ENCODE peak calls at places on chromosomes 3 and 15, in four cellular contexts. U, R, Q and I are unnamed samples.

GRCh38 chr3:13638927-13639326 is 90.0 kb downstream of the FBLN2 start:
- DNase-seq in U (no peak), Q (no peak), R (no peak), I (no peak)

GRCh38 chr15:98596885-98597343 is 51.4 kb upstream of the IGF1R start:
- DNase-seq in Q (no peak), U (no peak), R (no peak), I (no peak)

GRCh38 chr3:147421184-147421912 is 12.2 kb downstream of the ZIC1 start:
- DNase-seq in Q (no peak), R (no peak), U (no peak), I (no peak)

GRCh38 chr3:16866447-16867025 is 18.2 kb upstream of the PLCL2 start:
- DNase-seq in U (no peak), R (no peak), Q (no peak), I (no peak)

GRCh38 chr3:71926242-71926560 is 141.3 kb upstream of the PROK2 start:
- DNase-seq in Q (peak), R (no peak), U (peak), I (no peak)

GRCh38 chr15:85543741-85544155 is 163.3 kb downstream of the AKAP13 start:
- DNase-seq in R (no peak), Q (no peak), U (peak), I (no peak)

GRCh38 chr3:172355836-172356235 is 92.4 kb downstream of the GHSR start:
- DNase-seq in Q (no peak), R (no peak), U (no peak), I (no peak)

GRCh38 chr15:89888214-89888804 is 5.5 kb downstream of the AP3S2 start:
- DNase-seq in R (no peak), U (no peak), Q (peak), I (no peak)

GRCh38 chr3:16300282-16300681 is 35.3 kb downstream of the OXNAD1 start:
- DNase-seq in R (no peak), U (no peak), Q (no peak), I (peak)

GRCh38 chr3:6861989-6862879 is 1.3 kb downstream of the GRM7 start:
- DNase-seq in U (no peak), R (no peak), Q (no peak), I (no peak)

GRCh38 chr3:30934208-30934550 is 39.7 kb upstream of the GADL1 start:
- DNase-seq in R (no peak), U (peak), Q (peak), I (no peak)

GRCh38 chr3:143977326-143978262 is 6.0 kb downstream of the DIPK2A start:
- DNase-seq in U (no peak), Q (no peak), R (no peak), I (no peak)

GRCh38 chr3:58864480-58864879 is 185.3 kb downstream of the CFAP20DC start:
- DNase-seq in U (no peak), R (no peak), Q (no peak), I (no peak)

GRCh38 chr15:82828064-82828463 is 18.6 kb downstream of the WHAMM start:
- DNase-seq in Q (peak), R (no peak), U (no peak), I (no peak)

GRCh38 chr15:33535135-33535534 is 224.4 kb downstream of the RYR3 start:
- DNase-seq in R (no peak), Q (no peak), U (no peak), I (no peak)

GRCh38 chr3:188345223-188345622 is 191.3 kb downstream of the LPP start:
- DNase-seq in Q (no peak), U (no peak), R (no peak), I (no peak)

GRCh38 chr3:66555214-66555844 is 54.5 kb upstream of the LRIG1 start:
- DNase-seq in R (no peak), U (no peak), Q (no peak), I (no peak)

GRCh38 chr3:100040846-100041245 is 73.5 kb downstream of the FILIP1L start:
- DNase-seq in U (no peak), Q (no peak), R (no peak), I (no peak)

GRCh38 chr15:25734680-25735355 is 128.3 kb downstream of the ATP10A start:
- DNase-seq in U (no peak), Q (no peak), R (no peak), I (no peak)

GRCh38 chr3:43765417-43766030 is 74.8 kb downstream of the ABHD5 start:
- DNase-seq in Q (no peak), R (no peak), U (no peak), I (no peak)

GRCh38 chr3:154428369-154429206 is 1.4 kb downstream of the GPR149 start:
- DNase-seq in U (no peak), Q (no peak), R (no peak), I (no peak)

GRCh38 chr3:129793947-129794318 is 99.6 kb downstream of the TMCC1 start:
- DNase-seq in U (no peak), Q (no peak), R (no peak), I (no peak)

GRCh38 chr3:49648354-49649057 is 25.6 kb upstream of the APEH start:
- DNase-seq in R (peak), U (no peak), Q (no peak), I (no peak)

GRCh38 chr15:61660579-61660978 is 399.7 kb downstream of the VPS13C start:
- DNase-seq in U (no peak), R (no peak), Q (no peak), I (no peak)

GRCh38 chr3:43862470-43862869 is 171.7 kb downstream of the ABHD5 start:
- DNase-seq in R (no peak), U (no peak), Q (no peak), I (no peak)

GRCh38 chr3:42263354-42264346 is 2.3 kb downstream of the CCK start:
- DNase-seq in R (no peak), Q (no peak), U (no peak), I (no peak)

GRCh38 chr3:45795882-45796765 is at the start of gene SLC6A20:
- DNase-seq in Q (no peak), U (no peak), R (no peak), I (no peak)

GRCh38 chr3:111738238-111738637 is 120.8 kb upstream of the PHLDB2 start:
- DNase-seq in R (no peak), Q (no peak), U (no peak), I (no peak)

GRCh38 chr15:58678683-58679082 is 70.8 kb downstream of the ADAM10 start:
- DNase-seq in R (no peak), U (no peak), Q (no peak), I (no peak)

GRCh38 chr3:100364421-100364820 is 29.9 kb downstream of the NIT2 start:
- DNase-seq in R (no peak), Q (no peak), U (no peak), I (no peak)

GRCh38 chr15:60315878-60316277 is 81.9 kb downstream of the ANXA2 start:
- DNase-seq in R (no peak), Q (no peak), U (no peak), I (no peak)

GRCh38 chr3:58009026-58009748 is 965 bp downstream of the FLNB start:
- DNase-seq in U (no peak), Q (no peak), R (peak), I (no peak)

GRCh38 chr3:217436-217835 is 20.9 kb downstream of the CHL1 start:
- DNase-seq in U (no peak), Q (no peak), R (no peak), I (no peak)

DNA sequence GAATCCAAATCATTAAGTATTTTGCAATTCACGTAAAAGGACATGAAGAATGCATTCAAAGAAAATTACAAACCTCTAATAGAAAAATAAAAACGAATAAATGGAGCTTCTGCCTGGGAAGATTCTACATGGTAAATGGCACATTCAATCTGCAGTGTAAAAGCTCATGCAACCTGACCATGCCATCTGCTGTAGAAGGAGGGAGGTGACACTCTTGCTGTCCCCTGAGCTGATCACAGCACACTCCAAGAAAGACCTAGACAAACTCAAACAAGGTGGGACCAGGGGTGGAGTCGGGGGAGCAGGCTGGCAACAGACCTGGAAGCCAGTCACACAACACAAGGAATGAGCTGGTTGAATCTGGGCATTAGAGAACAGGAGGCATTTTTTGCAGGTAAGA is 101.8 kb downstream of the BDH1 start:
- DNase-seq in U (no peak), Q (peak), R (peak), I (no peak)
- TF ChIP-seq BRCA1 in U (no peak), Q (no peak), R (no peak), I (no peak)

DNA sequence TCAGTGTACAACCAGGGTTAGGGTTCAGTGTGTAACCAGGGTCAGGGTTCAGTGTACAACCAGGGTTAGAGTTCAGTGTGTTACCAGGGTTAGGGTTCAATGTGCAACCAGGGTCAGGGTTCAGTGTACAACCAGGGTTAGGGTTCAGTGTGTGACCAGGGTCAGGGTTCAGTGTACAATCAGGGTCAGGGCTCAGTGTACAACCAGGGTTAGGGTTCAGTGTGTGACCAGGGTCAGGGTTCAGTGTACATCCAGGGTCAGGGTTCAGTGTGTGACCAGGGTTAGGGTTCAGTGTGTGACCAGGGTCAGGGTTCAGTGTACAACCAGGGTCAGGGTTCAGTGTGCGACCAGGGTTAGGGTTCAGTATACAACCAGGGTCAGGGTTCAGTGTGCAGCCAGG is 33.3 kb downstream of the CYP11A1 start:
- DNase-seq in Q (no peak), R (no peak), U (no peak), I (no peak)
- TF ChIP-seq BRCA1 in Q (no peak), R (no peak), U (no peak), I (no peak)

GRCh38 chr15:40306908-40307307 is 827 bp downstream of the PLCB2 start:
- DNase-seq in R (no peak), Q (no peak), U (no peak), I (no peak)
- TF ChIP-seq BRCA1 in R (no peak), Q (no peak), U (no peak), I (no peak)

DNA sequence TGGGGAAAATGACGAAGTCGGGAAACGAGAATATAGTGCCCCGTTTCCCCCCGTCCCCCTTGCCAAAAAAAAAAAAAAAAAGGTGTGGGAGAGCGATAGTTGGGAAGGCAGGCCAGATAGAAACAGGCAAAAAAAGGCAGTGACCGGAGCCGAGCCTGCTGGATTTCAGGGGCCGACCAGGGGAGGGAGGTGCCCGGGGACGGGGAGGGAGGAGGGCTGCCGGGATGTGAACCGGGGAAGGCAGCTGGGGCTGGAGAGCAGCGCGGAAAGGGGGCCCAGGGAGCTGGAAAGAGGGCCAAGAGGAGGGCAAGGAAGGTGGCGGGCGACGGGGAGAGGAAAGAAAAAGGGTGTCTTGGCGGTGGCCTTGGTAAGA is 831 bp downstream of the LRRN1 start:
- DNase-seq in U (no peak), Q (no peak), R (no peak), I (no peak)
- TF ChIP-seq BRCA1 in U (no peak), Q (no peak), R (no peak), I (no peak)

GRCh38 chr15:71010997-71011396 is 104.3 kb upstream of the THSD4 start:
- DNase-seq in R (no peak), U (no peak), Q (no peak), I (no peak)

GRCh38 chr15:71008250-71008870 is 106.9 kb upstream of the THSD4 start:
- DNase-seq in R (no peak), Q (no peak), U (no peak), I (no peak)

GRCh38 chr15:71010439-71010838 is 104.8 kb upstream of the THSD4 start:
- DNase-seq in Q (no peak), U (no peak), R (no peak), I (no peak)

GRCh38 chr15:71013446-71013845 is 101.8 kb upstream of the THSD4 start:
- DNase-seq in R (no peak), Q (no peak), U (no peak), I (no peak)

DNA sequence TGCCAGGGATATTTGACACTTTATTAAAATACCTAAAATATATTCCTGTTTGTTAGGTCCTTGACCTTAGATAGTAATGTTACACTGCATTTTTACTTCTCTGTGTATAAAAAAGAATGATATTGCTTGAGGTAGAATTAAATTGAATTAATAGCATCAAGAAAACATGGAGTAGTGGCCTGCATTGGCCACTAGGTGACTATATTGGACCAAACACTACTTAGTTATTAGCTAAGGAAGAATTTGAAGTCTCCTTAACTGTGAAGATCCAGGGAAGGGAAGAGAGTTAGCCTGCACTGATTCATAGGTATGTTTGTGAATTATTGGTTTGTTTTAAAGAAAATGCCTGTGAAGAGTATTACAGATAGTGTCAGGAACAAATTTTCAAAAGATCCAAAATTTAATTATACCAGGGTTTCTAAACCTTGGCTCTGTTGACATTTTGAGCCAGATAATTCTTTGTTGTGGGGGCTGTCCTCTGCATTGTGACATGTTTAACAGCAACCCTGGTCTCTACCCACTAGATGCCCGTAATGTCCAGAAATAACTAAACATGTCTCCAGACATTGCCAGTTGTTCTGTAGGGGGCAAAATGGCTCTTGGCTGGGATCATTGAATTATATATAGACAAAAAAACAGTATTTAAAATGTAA is 103.6 kb upstream of the THSD4 start:
- DNase-seq in U (no peak), R (peak), Q (peak), I (no peak)
- TF ChIP-seq BRCA1 in U (no peak), R (no peak), Q (no peak), I (no peak)

GRCh38 chr3:51711352-51712019 is 4.6 kb downstream of the GRM2 start:
- DNase-seq in U (no peak), R (no peak), Q (no peak), I (no peak)
- TF ChIP-seq BRCA1 in U (no peak), R (no peak), Q (no peak), I (no peak)

DNA sequence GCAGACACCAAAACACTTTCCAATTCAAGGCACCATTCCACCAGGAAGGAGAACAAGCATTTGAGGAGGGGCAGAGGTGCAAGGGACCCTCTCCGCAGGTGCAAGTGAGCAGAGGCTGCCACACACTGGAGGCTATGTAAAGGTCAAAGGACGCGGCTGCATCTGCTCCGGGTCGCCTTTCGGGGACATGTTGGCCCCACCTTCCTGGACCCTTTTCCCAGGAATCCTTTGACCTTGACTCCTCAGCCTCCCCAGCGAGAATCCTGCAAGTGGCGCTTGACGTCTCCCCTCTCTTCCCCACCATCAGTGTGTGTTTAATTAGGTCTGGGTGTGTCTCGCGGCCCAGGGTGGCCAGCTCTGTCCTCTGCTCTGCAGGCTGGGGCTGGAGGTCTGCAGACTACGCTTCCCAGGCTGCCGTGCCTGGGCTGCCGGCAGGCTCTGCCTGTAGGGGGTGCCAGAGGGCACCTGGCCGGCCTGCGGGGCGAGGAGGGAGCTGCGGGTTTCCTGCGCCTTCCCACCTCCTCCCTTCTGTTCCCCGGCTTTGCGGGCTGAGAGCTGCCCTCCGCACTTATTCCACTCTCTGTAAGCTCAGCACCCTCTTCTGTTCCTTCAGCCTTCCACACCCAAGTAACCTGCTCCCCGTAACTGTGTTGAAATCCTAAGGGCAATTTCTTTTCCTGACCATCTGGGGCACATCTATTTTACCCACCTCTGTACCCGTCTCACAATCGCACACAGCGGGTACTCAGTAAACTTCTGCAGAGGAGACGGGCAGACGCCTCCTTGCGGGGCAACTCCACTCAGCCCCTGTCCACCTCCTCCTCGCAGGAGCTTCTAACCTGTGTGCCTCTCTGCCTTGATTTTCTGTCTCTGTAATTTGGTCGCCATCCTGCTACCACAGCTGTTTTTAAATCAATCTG is 129.8 kb downstream of the NSMCE3 start:
- DNase-seq in U (peak), R (peak), Q (no peak), I (no peak)
- TF ChIP-seq BRCA1 in U (no peak), R (no peak), Q (no peak), I (no peak)